ENCODE peak calls at places on chromosomes 11 and 22, in ten cellular contexts. I is CD8-positive, alpha-beta T cell; R is Peyer's patch; W is dorsolateral prefrontal cortex; F is HepG2; A is fibroblast of lung; T is BJ; L is cardiac fibroblast; N is tibial artery; S is adrenal gland. M is an unnamed sample.
A peak's percentile ranks its signal among the peaks of the same experiment; 100 is the strongest.

GRCh38 chr11:29119691-29120328 is 897.0 kb downstream of the KCNA4 start:
- DNase-seq in I (no peak), R (no peak), W (no peak), F (no peak), A (peak; percentile 95), T (peak; percentile 77), L (peak; percentile 73), N (no peak), S (no peak), M (no peak)

GRCh38 chr11:278001-278951 is at the start of gene NLRP6:
- DNase-seq in I (no peak), R (no peak), W (no peak), F (no peak), A (no peak), T (no peak), L (no peak), N (peak; percentile 51), S (no peak), M (peak; percentile 12)

GRCh38 chr11:33942954-33943353 is 51.1 kb upstream of the LMO2 start:
- DNase-seq in I (no peak), R (no peak), W (peak; percentile 14), F (no peak), A (peak; percentile 94), T (peak; percentile 12), L (peak; percentile 85), N (peak; percentile 78), S (peak; percentile 60), M (no peak)

GRCh38 chr11:88815505-88815904 is 250.3 kb downstream of the GRM5 start:
- DNase-seq in I (no peak), R (no peak), W (no peak), F (no peak), A (no peak), T (no peak), L (no peak), N (no peak), S (no peak), M (no peak)

GRCh38 chr11:119531623-119532022 is 108.7 kb upstream of the THY1 start:
- DNase-seq in I (no peak), R (no peak), W (no peak), F (no peak), A (no peak), T (no peak), L (no peak), N (peak; percentile 39), S (no peak), M (no peak)

GRCh38 chr11:71071736-71072509 is 180.5 kb downstream of the SHANK2 start:
- DNase-seq in I (no peak), R (no peak), W (no peak), F (no peak), A (no peak), T (no peak), L (no peak), N (no peak), S (no peak), M (no peak)

GRCh38 chr22:37484115-37485005 is 1.8 kb downstream of the MFNG start:
- DNase-seq in I (peak; percentile 72), R (peak; percentile 98), W (peak; percentile 66), F (no peak), A (no peak), T (no peak), L (no peak), N (peak; percentile 85), S (peak; percentile 75), M (peak; percentile 43)

GRCh38 chr22:48889209-48889830 is 938.4 kb downstream of the BRD1 start:
- DNase-seq in I (no peak), R (no peak), W (no peak), F (no peak), A (no peak), T (no peak), L (no peak), N (no peak), S (peak; percentile 5), M (no peak)

GRCh38 chr22:22945195-22945594 is 57.6 kb downstream of the IGLL5 start:
- DNase-seq in I (no peak), R (peak; percentile 14), W (no peak), F (no peak), A (no peak), T (no peak), L (no peak), N (no peak), S (no peak), M (no peak)

GRCh38 chr11:126530416-126530815 is 174.9 kb downstream of the ST3GAL4 start:
- DNase-seq in I (no peak), R (no peak), W (no peak), F (no peak), A (no peak), T (no peak), L (no peak), N (no peak), S (no peak), M (no peak)

GRCh38 chr11:12446863-12447262 is 69.5 kb downstream of the PARVA start:
- DNase-seq in I (no peak), R (no peak), W (no peak), F (no peak), A (no peak), T (no peak), L (no peak), N (no peak), S (no peak), M (no peak)

DNA sequence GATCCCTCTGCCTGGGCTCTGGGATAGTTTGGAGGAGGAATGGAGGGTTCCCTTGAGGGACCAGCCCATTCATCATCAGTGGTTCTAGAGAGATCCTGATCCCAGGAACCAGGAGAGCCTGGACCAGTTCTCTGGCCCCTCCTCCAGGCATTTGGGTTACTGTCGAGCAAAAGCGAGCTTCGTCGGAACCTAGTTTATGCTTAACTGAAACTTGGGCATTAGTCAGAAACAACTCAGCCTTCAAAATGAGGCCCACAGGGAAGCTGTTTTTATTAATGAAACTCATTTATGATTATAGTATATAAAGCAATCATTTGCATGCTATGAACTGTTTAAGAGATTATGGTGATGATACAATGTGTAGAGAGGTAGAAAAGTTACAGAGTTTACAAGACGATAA is 61.4 kb downstream of the LIF start:
- DNase-seq in I (no peak), R (no peak), W (no peak), F (no peak), A (no peak), T (no peak), L (no peak), N (no peak), S (no peak), M (no peak)
- H3K4me3 ChIP-seq in I (no peak overlapping the region), R (no peak overlapping the region), W (no peak overlapping the region), F (no peak overlapping the region), A (no peak overlapping the region), T (no peak overlapping the region), L (no peak overlapping the region), N (no peak overlapping the region), S (no peak overlapping the region), M (no peak overlapping the region)

DNA sequence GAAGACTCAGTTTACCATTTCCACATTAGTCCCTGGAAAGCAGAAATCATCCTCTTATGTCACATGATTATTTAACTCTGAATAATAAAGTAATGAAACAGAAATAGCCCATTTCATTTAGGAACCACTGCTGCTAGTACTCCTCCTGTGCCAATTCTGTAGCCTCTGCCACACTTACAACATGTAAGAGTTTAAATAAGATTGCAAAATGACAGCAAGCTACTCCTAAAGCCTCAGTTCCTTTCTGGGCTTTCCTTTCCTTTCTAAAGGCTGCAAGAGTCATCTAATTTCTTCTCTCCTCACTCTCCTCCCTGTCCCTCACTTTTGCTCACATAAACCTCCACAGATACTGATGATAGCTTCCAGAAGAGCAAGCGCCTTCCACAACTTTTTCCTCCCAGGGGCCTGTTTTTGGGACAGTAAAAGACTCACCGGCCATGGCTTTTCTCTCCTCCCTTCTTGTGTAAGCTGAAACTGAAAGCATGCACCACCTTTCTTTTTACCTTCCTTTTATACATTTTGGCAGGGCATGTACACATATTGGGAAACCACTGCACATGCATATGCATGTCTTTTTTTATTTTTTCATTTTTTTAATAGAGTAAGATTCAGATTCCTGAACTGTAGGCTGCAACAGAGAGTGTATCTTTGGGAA is 38.5 kb downstream of the CARD18 start:
- DNase-seq in I (no peak), R (no peak), W (no peak), F (no peak), A (no peak), T (no peak), L (no peak), N (no peak), S (no peak), M (no peak)
- H3K4me3 ChIP-seq in I (no peak overlapping the region), R (no peak overlapping the region), W (no peak overlapping the region), F (no peak overlapping the region), A (no peak overlapping the region), T (no peak overlapping the region), L (no peak overlapping the region), N (no peak overlapping the region), S (no peak overlapping the region), M (no peak overlapping the region)

GRCh38 chr11:128507936-128508335 is 79.4 kb downstream of the ETS1 start:
- DNase-seq in I (no peak), R (no peak), W (no peak), F (no peak), A (no peak), T (no peak), L (no peak), N (no peak), S (no peak), M (no peak)

GRCh38 chr11:128505449-128506058 is 81.8 kb downstream of the ETS1 start:
- DNase-seq in I (no peak), R (no peak), W (no peak), F (no peak), A (no peak), T (no peak), L (no peak), N (no peak), S (no peak), M (no peak)

GRCh38 chr11:128504489-128504888 is 82.9 kb downstream of the ETS1 start:
- DNase-seq in I (no peak), R (no peak), W (no peak), F (no peak), A (peak; percentile 29), T (no peak), L (no peak), N (no peak), S (no peak), M (no peak)

GRCh38 chr11:128506999-128507591 is 80.3 kb downstream of the ETS1 start:
- DNase-seq in I (no peak), R (no peak), W (peak; percentile 75), F (no peak), A (peak; percentile 97), T (peak; percentile 96), L (peak; percentile 94), N (peak; percentile 93), S (peak; percentile 84), M (peak; percentile 87)

GRCh38 chr11:128506384-128506783 is 81.0 kb downstream of the ETS1 start:
- DNase-seq in I (no peak), R (no peak), W (no peak), F (no peak), A (no peak), T (no peak), L (no peak), N (no peak), S (no peak), M (no peak)
- H3K4me3 ChIP-seq in I (peak overlapping the region; percentile 94), R (no peak overlapping the region), W (no peak overlapping the region), F (no peak overlapping the region), A (no peak overlapping the region), T (no peak overlapping the region), L (no peak overlapping the region), N (no peak overlapping the region), S (no peak overlapping the region), M (no peak overlapping the region)

DNA sequence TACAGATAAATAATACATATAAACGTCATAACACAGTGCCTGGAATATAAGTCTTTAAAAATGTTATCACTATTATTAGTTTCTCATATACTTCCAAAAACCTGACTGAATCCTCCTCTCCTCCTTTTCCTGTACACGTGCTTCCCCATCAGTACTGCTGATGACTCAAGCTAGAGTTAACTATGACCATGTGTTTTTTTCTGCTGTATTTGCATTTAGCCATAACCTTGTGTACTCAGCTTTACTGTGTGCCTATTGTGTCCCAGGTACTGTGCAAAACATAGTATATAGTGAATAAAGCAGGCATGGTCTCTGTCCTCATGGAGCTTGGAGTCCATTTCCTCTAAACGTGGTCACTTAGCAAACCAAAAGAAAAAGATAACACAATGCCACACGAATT is 56.5 kb upstream of the ARHGAP32 start:
- DNase-seq in I (no peak), R (no peak), W (no peak), F (peak; percentile 77), A (peak; percentile 82), T (peak; percentile 28), L (peak; percentile 57), N (no peak), S (no peak), M (no peak)
- H3K4me3 ChIP-seq in I (no peak overlapping the region), R (no peak overlapping the region), W (no peak overlapping the region), F (no peak overlapping the region), A (no peak overlapping the region), T (no peak overlapping the region), L (no peak overlapping the region), N (no peak overlapping the region), S (no peak overlapping the region), M (no peak overlapping the region)

M was measured in uterus.